ENCODE peak calls at places on chromosomes 11 and 22, in six cellular contexts. K, F, Z, U, H and P are unnamed samples.

GRCh38 chr11:126834149-126834548 is 166.4 kb downstream of the KIRREL3 start:
- DNase-seq in K (no peak), F (peak), Z (no peak), U (peak), H (no peak), P (no peak)

GRCh38 chr22:43171607-43172006 is 15.3 kb downstream of the TTLL12 start:
- DNase-seq in K (no peak), F (no peak), Z (no peak), U (no peak), H (no peak), P (no peak)

GRCh38 chr11:128251140-128251539 is 336.2 kb downstream of the ETS1 start:
- DNase-seq in K (no peak), F (peak), Z (no peak), U (peak), H (no peak), P (no peak)

GRCh38 chr11:70200212-70200844 is 2.8 kb upstream of the FADD start:
- DNase-seq in K (no peak), F (peak), Z (no peak), U (no peak), H (no peak), P (no peak)

GRCh38 chr22:18024276-18024939 is at the start of gene MICAL3:
- DNase-seq in K (peak), F (peak), Z (peak), U (peak), H (peak), P (no peak)

GRCh38 chr11:46050065-46050464 is 71.2 kb downstream of the PHF21A start:
- DNase-seq in K (no peak), F (peak), Z (no peak), U (peak), H (no peak), P (no peak)

GRCh38 chr11:10856689-10857603 is 907 bp downstream of the ZBED5 start:
- DNase-seq in K (no peak), F (peak), Z (peak), U (peak), H (no peak), P (no peak)

GRCh38 chr11:120830092-120830491 is 193.8 kb upstream of the TBCEL start:
- DNase-seq in K (no peak), F (no peak), Z (no peak), U (no peak), H (peak), P (no peak)

GRCh38 chr11:63023415-63023814 is 7.8 kb upstream of the SLC22A8 start:
- DNase-seq in K (no peak), F (no peak), Z (no peak), U (no peak), H (no peak), P (no peak)

GRCh38 chr22:44698531-44699421 is 3.2 kb upstream of the PRR5 start:
- DNase-seq in K (no peak), F (peak), Z (no peak), U (peak), H (no peak), P (no peak)

GRCh38 chr11:73520358-73521061 is 77.4 kb downstream of the FAM168A start:
- DNase-seq in K (no peak), F (peak), Z (peak), U (no peak), H (no peak), P (no peak)

GRCh38 chr11:77557553-77557952 is 32.2 kb upstream of the AQP11 start:
- DNase-seq in K (no peak), F (peak), Z (peak), U (no peak), H (no peak), P (no peak)

GRCh38 chr11:128380280-128380604 is 207.1 kb downstream of the ETS1 start:
- DNase-seq in K (no peak), F (no peak), Z (no peak), U (no peak), H (no peak), P (no peak)

GRCh38 chr22:27474711-27475547 is 326.6 kb downstream of the MN1 start:
- DNase-seq in K (no peak), F (peak), Z (no peak), U (peak), H (no peak), P (no peak)

GRCh38 chr22:23984430-23984829 is 4.5 kb downstream of the GSTT2 start:
- DNase-seq in K (no peak), F (no peak), Z (no peak), U (peak), H (no peak), P (no peak)

GRCh38 chr11:24386551-24387404 is 110.1 kb upstream of the LUZP2 start:
- DNase-seq in K (no peak), F (peak), Z (no peak), U (peak), H (no peak), P (no peak)

GRCh38 chr11:125123947-125124633 is 12.7 kb upstream of the TMEM218 start:
- DNase-seq in K (peak), F (peak), Z (peak), U (peak), H (no peak), P (no peak)

GRCh38 chr11:71542856-71543743 is 5.1 kb upstream of the KRTAP5-9 start:
- DNase-seq in K (no peak), F (no peak), Z (no peak), U (no peak), H (no peak), P (peak)

GRCh38 chr22:49238181-49239141 is 589.2 kb downstream of the BRD1 start:
- DNase-seq in K (no peak), F (no peak), Z (no peak), U (no peak), H (no peak), P (peak)

GRCh38 chr22:41030891-41031290 is 61.5 kb upstream of the EP300 start:
- DNase-seq in K (no peak), F (peak), Z (no peak), U (peak), H (no peak), P (no peak)

GRCh38 chr11:47924184-47924671 is 56.1 kb upstream of the PTPRJ start:
- DNase-seq in K (no peak), F (peak), Z (no peak), U (no peak), H (no peak), P (no peak)

GRCh38 chr11:35214792-35215193 is 75.8 kb downstream of the CD44 start:
- DNase-seq in K (peak), F (peak), Z (no peak), U (peak), H (no peak), P (no peak)

GRCh38 chr22:45007247-45007945 is 2.4 kb downstream of the PHF21B start:
- DNase-seq in K (no peak), F (peak), Z (no peak), U (peak), H (peak), P (no peak)

GRCh38 chr22:26568207-26568706 is 21.7 kb downstream of the TPST2 start:
- DNase-seq in K (no peak), F (peak), Z (no peak), U (no peak), H (no peak), P (no peak)

GRCh38 chr11:119855066-119855465 is 126.1 kb upstream of the NECTIN1 start:
- DNase-seq in K (no peak), F (no peak), Z (no peak), U (no peak), H (no peak), P (no peak)

GRCh38 chr11:61106296-61106695 is 4.0 kb downstream of the CD5 start:
- DNase-seq in K (no peak), F (no peak), Z (no peak), U (no peak), H (no peak), P (no peak)

GRCh38 chr22:17847360-17848078 is 73.2 kb upstream of the BID start:
- DNase-seq in K (no peak), F (no peak), Z (no peak), U (no peak), H (no peak), P (no peak)

GRCh38 chr22:36405671-36406070 is 17.9 kb upstream of the MYH9 start:
- DNase-seq in K (no peak), F (peak), Z (no peak), U (peak), H (no peak), P (no peak)

GRCh38 chr11:47565340-47566165 is at the start of gene PTPMT1:
- DNase-seq in K (peak), F (peak), Z (peak), U (peak), H (peak), P (peak)